ENCODE peak calls at places on chromosomes 2 and 18, in four cellular contexts. C, P, Q and G are unnamed samples. For H3K9me3, the result is how much of the 10 kb centered on the place peaks cover.

GRCh38 chr2:38602136-38602731 is 494 bp downstream of the HNRNPLL start:
- DNase-seq in P (peak), Q (peak), C (peak), G (peak)

GRCh38 chr2:195535911-195536522 is 121.0 kb upstream of the SLC39A10 start:
- DNase-seq in C (no peak), P (no peak), Q (no peak), G (no peak)

GRCh38 chr2:128516938-128517337 is 198.3 kb upstream of the HS6ST1 start:
- DNase-seq in P (no peak), C (no peak), Q (no peak), G (no peak)

GRCh38 chr2:61689526-61689925 is 151.4 kb upstream of the XPO1 start:
- DNase-seq in Q (no peak), C (no peak), P (no peak), G (no peak)

GRCh38 chr2:241615522-241616052 is 21.4 kb downstream of the THAP4 start:
- DNase-seq in C (no peak), P (no peak), Q (no peak), G (no peak)

GRCh38 chr2:203404996-203405395 is 76.8 kb downstream of the ABI2 start:
- DNase-seq in Q (no peak), P (no peak), C (no peak), G (no peak)

GRCh38 chr2:5798083-5798482 is 105.9 kb downstream of the SOX11 start:
- DNase-seq in C (no peak), P (no peak), Q (no peak), G (no peak)

GRCh38 chr18:904135-905090 is at the start of gene ADCYAP1:
- DNase-seq in Q (no peak), P (peak), C (no peak), G (no peak)

GRCh38 chr2:75833386-75833785 is 122.7 kb upstream of the GCFC2 start:
- DNase-seq in C (no peak), Q (peak), P (no peak), G (no peak)

GRCh38 chr2:171487803-171488259 is 34.4 kb upstream of the CYBRD1 start:
- DNase-seq in Q (no peak), C (no peak), P (no peak), G (no peak)

GRCh38 chr2:234211797-234212196 is 161.3 kb downstream of the SPP2 start:
- DNase-seq in Q (no peak), P (no peak), C (no peak), G (no peak)

GRCh38 chr18:63883617-63884016 is 3.9 kb upstream of the SERPINB2 start:
- DNase-seq in P (no peak), C (no peak), Q (peak), G (no peak)

GRCh38 chr2:30336978-30337841 is 105.9 kb downstream of the LBH start:
- DNase-seq in P (no peak), Q (no peak), C (no peak), G (no peak)

GRCh38 chr2:2660789-2661355 is 329.8 kb upstream of the MYT1L start:
- DNase-seq in C (no peak), P (no peak), Q (no peak), G (peak)

GRCh38 chr18:45412577-45412976 is 202.7 kb upstream of the SLC14A2 start:
- DNase-seq in C (no peak), P (peak), Q (peak), G (no peak)

GRCh38 chr2:195815083-195815482 is 158.1 kb downstream of the SLC39A10 start:
- DNase-seq in C (no peak), P (no peak), Q (no peak), G (no peak)

GRCh38 chr2:44537264-44537663 is 175.5 kb downstream of the CAMKMT start:
- DNase-seq in C (no peak), Q (peak), P (no peak), G (no peak)

GRCh38 chr18:12376034-12376717 is 851 bp downstream of the AFG3L2 start:
- DNase-seq in Q (peak), C (no peak), P (peak), G (peak)

GRCh38 chr2:179536185-179536584 is 271.6 kb upstream of the SESTD1 start:
- DNase-seq in Q (no peak), P (no peak), C (no peak), G (peak)

GRCh38 chr2:64695656-64696310 is 42.1 kb upstream of the SERTAD2 start:
- DNase-seq in P (peak), C (no peak), Q (no peak), G (no peak)

GRCh38 chr2:162184796-162185195 is 32.7 kb upstream of the GCG start:
- DNase-seq in P (no peak), Q (no peak), C (no peak), G (no peak)

GRCh38 chr2:234191819-234192407 is 141.4 kb downstream of the SPP2 start:
- DNase-seq in C (no peak), P (no peak), Q (peak), G (no peak)

GRCh38 chr2:130342533-130343275 is at the start of gene IMP4:
- DNase-seq in P (peak), C (peak), Q (peak), G (peak)

GRCh38 chr2:234763051-234763909 is 188.5 kb upstream of the SH3BP4 start:
- DNase-seq in Q (no peak), P (no peak), C (no peak), G (peak)

GRCh38 chr2:125224188-125224587 is 1199.1 kb downstream of the CNTNAP5 start:
- DNase-seq in C (no peak), Q (no peak), P (no peak), G (no peak)

GRCh38 chr2:125227843-125228392 is 1202.8 kb downstream of the CNTNAP5 start:
- DNase-seq in C (no peak), P (no peak), Q (no peak), G (no peak)

GRCh38 chr2:125224830-125225229 is 1199.7 kb downstream of the CNTNAP5 start:
- DNase-seq in P (peak), C (no peak), Q (no peak), G (no peak)
- H3K9me3 ChIP-seq in P (under half), C (under half), Q (under half), G (under half)

GRCh38 chr2:161104054-161104553 is 56.1 kb upstream of the TANK start:
- DNase-seq in Q (peak), P (no peak), C (no peak), G (no peak)
- H3K4me3 ChIP-seq in Q (no peak), P (no peak), C (no peak), G (no peak)

GRCh38 chr18:47863041-47863440 is 67.4 kb downstream of the SMAD2 start:
- DNase-seq in C (no peak), P (no peak), Q (no peak), G (no peak)

DNA sequence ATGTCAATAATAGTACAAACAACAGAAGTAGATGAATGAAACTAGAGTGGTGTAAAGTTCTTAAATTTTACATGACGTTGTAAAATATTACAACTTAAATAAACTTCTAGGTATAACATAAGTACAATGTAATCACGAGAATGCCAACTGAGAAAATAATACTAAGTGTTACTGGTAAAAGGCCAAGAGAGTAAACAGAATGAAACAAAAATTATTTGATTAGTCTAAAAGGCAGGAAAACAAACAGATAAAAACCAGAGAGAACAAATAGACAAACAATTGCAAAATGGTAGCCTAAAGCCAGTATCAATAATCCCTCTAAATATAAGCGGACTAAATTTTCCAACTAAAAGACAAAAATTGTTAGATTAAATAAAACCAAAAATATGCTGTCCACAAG is 71.9 kb downstream of the SMAD2 start:
- DNase-seq in C (no peak), P (no peak), Q (no peak), G (no peak)
- H3K9me3 ChIP-seq in C (half or more), P (half or more), Q (under half), G (under half)

GRCh38 chr2:169735623-169736022 is 2.0 kb downstream of the KLHL23 start:
- DNase-seq in P (no peak), C (no peak), Q (no peak), G (no peak)
- H3K4me3 ChIP-seq in P (peak), C (peak), Q (no peak), G (no peak)

DNA sequence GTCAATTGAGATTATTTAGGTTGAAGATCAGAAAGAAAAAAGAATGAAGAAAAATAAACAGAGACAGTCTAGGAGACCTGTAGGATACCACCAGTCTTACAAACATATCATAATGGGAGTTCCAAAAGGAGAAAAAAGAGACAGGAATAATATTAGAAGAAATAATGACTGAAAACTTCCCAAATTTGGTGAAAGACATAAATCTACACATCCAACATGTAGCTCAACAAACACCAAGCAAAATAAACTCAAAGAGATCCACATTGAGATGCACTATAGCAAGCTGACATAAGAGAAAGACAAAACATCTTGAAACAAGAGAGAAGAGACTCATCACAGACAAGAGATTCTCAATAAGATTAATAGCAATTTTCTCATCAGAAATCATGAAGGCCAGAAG is 274.0 kb downstream of the TFCP2L1 start:
- DNase-seq in Q (no peak), P (no peak), C (no peak), G (no peak)
- H3K9me3 ChIP-seq in Q (under half), P (under half), C (under half), G (under half)

GRCh38 chr2:144389151-144389929 is 130.6 kb downstream of the ZEB2 start:
- DNase-seq in Q (peak), C (no peak), P (peak), G (no peak)

GRCh38 chr2:144390424-144391020 is 129.4 kb downstream of the ZEB2 start:
- DNase-seq in P (no peak), C (no peak), Q (no peak), G (peak)

GRCh38 chr2:144389930-144390311 is 130.0 kb downstream of the ZEB2 start:
- DNase-seq in Q (no peak), P (no peak), C (no peak), G (no peak)
- H3K4me3 ChIP-seq in Q (peak), P (no peak), C (no peak), G (no peak)

GRCh38 chr18:9290171-9290570 is 44.4 kb upstream of the TWSG1 start:
- DNase-seq in C (no peak), Q (peak), P (no peak), G (no peak)
- H3K9me3 ChIP-seq in C (under half), Q (under half), P (under half), G (under half)

GRCh38 chr2:218896501-218897393 is 16.1 kb downstream of the WNT10A start:
- DNase-seq in Q (peak), P (peak), C (no peak), G (no peak)

GRCh38 chr2:218893349-218894167 is 12.9 kb downstream of the WNT10A start:
- DNase-seq in C (no peak), Q (no peak), P (no peak), G (no peak)

GRCh38 chr2:218895758-218896500 is 15.3 kb downstream of the WNT10A start:
- DNase-seq in C (no peak), Q (no peak), P (peak), G (no peak)

GRCh38 chr2:218894168-218895157 is 13.8 kb downstream of the WNT10A start:
- DNase-seq in Q (peak), P (no peak), C (no peak), G (no peak)

GRCh38 chr2:218895326-218895725 is 14.7 kb downstream of the WNT10A start:
- DNase-seq in Q (peak), C (no peak), P (peak), G (no peak)
- H3K4me3 ChIP-seq in Q (no peak), C (no peak), P (no peak), G (no peak)

DNA sequence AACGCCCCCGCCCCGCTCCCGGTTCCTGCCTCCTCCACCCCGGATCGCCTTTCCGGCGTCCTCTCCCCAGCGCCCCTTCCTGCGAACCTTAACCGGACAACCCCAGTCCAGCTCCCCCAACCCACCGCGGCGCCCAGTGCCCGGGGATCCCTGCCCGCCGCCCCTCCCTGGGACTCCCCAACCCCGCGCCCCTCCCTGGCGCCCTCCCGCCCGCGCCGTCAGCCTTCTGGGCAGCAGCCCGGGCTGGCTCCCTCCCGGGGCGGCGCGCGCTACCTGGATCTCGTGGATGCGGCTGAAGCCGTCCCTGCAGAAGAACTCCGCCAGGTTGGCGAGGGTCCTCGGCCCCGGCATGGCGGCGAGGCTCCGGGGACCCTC is 396 bp downstream of the CYP27C1 start:
- DNase-seq in P (peak), Q (no peak), C (peak), G (peak)
- H3K9me3 ChIP-seq in P (under half), Q (under half), C (under half), G (under half)